ENCODE peak calls at places on chromosomes 2 and 18, in four cellular contexts. Q, H, E and T are unnamed samples.

GRCh38 chr2:138113871-138114525 is 149.7 kb downstream of the HNMT start:
- DNase-seq in Q (no peak), H (no peak), E (no peak), T (no peak)

GRCh38 chr2:215617060-215617824 is 181.4 kb upstream of the FN1 start:
- DNase-seq in Q (no peak), H (no peak), E (no peak), T (no peak)

GRCh38 chr2:98460573-98461560 is 16.2 kb downstream of the INPP4A start:
- DNase-seq in Q (no peak), H (no peak), E (no peak), T (peak)

GRCh38 chr2:233798335-233799086 is 20.4 kb downstream of the MROH2A start:
- DNase-seq in Q (no peak), H (no peak), E (no peak), T (no peak)

GRCh38 chr18:52902188-52902587 is 562.2 kb downstream of the DCC start:
- DNase-seq in Q (no peak), H (no peak), E (no peak), T (no peak)

GRCh38 chr2:9390991-9391390 is 32.3 kb downstream of the ITGB1BP1 start:
- DNase-seq in Q (no peak), H (peak), E (no peak), T (no peak)

GRCh38 chr2:233209117-233209977 is 42.1 kb upstream of the ATG16L1 start:
- DNase-seq in Q (no peak), H (no peak), E (no peak), T (no peak)

GRCh38 chr2:73105511-73105971 is 7.2 kb downstream of the RAB11FIP5 start:
- DNase-seq in Q (no peak), H (no peak), E (no peak), T (no peak)

GRCh38 chr2:181781082-181781786 is 100.9 kb upstream of the NEUROD1 start:
- DNase-seq in Q (no peak), H (no peak), E (no peak), T (no peak)

GRCh38 chr2:46445561-46445960 is 33.8 kb upstream of the TMEM247 start:
- DNase-seq in Q (no peak), H (no peak), E (no peak), T (no peak)

GRCh38 chr2:206096876-206097275 is 10.9 kb upstream of the INO80D start:
- DNase-seq in Q (no peak), H (no peak), E (no peak), T (no peak)

GRCh38 chr2:127047054-127047453 is 59.9 kb downstream of the BIN1 start:
- DNase-seq in Q (no peak), H (no peak), E (no peak), T (no peak)